ENCODE peak calls at places on chromosome 1, in seven cellular contexts. L is stomach, G is right lobe of liver, C is IMR-90, Q is testis, U is A549, E is heart left ventricle. Z is an unnamed sample.

GRCh38 chr1:12556368-12556930 is 61.6 kb downstream of the DHRS3 start:
- DNase-seq in L (no peak), G (no peak), C (peak; percentile 93), Q (peak; percentile 82), U (peak; percentile 73), E (peak; percentile 77), Z (no peak)

GRCh38 chr1:176567190-176567794 is 104.3 kb downstream of the PAPPA2 start:
- DNase-seq in L (no peak), G (no peak), C (peak; percentile 21), Q (no peak), U (peak; percentile 14), E (no peak), Z (no peak)

GRCh38 chr1:8516793-8517556 is 199.1 kb downstream of the SLC45A1 start:
- DNase-seq in L (no peak), G (no peak), C (peak; percentile 44), Q (no peak), U (no peak), E (no peak), Z (no peak)

GRCh38 chr1:15245593-15246325 is 1.3 kb upstream of the FHAD1 start:
- DNase-seq in L (no peak), G (no peak), C (peak; percentile 44), Q (no peak), U (no peak), E (no peak), Z (no peak)

GRCh38 chr1:33641099-33641830 is 168.8 kb downstream of the ZSCAN20 start:
- DNase-seq in L (no peak), G (no peak), C (peak; percentile 14), Q (no peak), U (peak; percentile 26), E (no peak), Z (no peak)

GRCh38 chr1:22828151-22828817 is 117.6 kb downstream of the EPHB2 start:
- DNase-seq in L (no peak), G (no peak), C (no peak), Q (no peak), U (no peak), E (no peak), Z (no peak)

GRCh38 chr1:68975534-68975933 is 478.7 kb upstream of the DEPDC1 start:
- DNase-seq in L (no peak), G (no peak), C (no peak), Q (no peak), U (no peak), E (no peak), Z (no peak)

GRCh38 chr1:72285074-72285425 is 2.7 kb upstream of the NEGR1 start:
- DNase-seq in L (no peak), G (no peak), C (no peak), Q (no peak), U (no peak), E (no peak), Z (no peak)

GRCh38 chr1:155126494-155127104 is 1.1 kb upstream of the EFNA1 start:
- DNase-seq in L (peak; percentile 63), G (peak; percentile 79), C (peak; percentile 27), Q (peak; percentile 42), U (peak; percentile 74), E (no peak), Z (peak; percentile 46)

GRCh38 chr1:204863730-204864129 is 6.9 kb upstream of the NFASC start:
- DNase-seq in L (no peak), G (no peak), C (no peak), Q (no peak), U (no peak), E (no peak), Z (no peak)

GRCh38 chr1:32972814-32973428 is 8.3 kb upstream of the RNF19B start:
- DNase-seq in L (peak; percentile 70), G (peak; percentile 63), C (peak; percentile 45), Q (peak; percentile 57), U (no peak), E (peak; percentile 48), Z (peak; percentile 67)

GRCh38 chr1:97913506-97913905 is 7.3 kb downstream of the DPYD start:
- DNase-seq in L (no peak), G (no peak), C (no peak), Q (no peak), U (no peak), E (no peak), Z (no peak)

GRCh38 chr1:25343872-25344271 is 5.7 kb downstream of the TMEM50A start:
- DNase-seq in L (no peak), G (no peak), C (peak; percentile 89), Q (no peak), U (no peak), E (no peak), Z (no peak)

GRCh38 chr1:201892211-201892610 is 3.5 kb downstream of the SHISA4 start:
- DNase-seq in L (no peak), G (no peak), C (no peak), Q (no peak), U (no peak), E (no peak), Z (no peak)

GRCh38 chr1:202692959-202693555 is 17.2 kb downstream of the SYT2 start:
- DNase-seq in L (peak; percentile 66), G (peak; percentile 51), C (peak; percentile 71), Q (peak; percentile 81), U (peak; percentile 53), E (peak; percentile 73), Z (peak; percentile 69)

GRCh38 chr1:208217774-208218173 is 26.4 kb downstream of the PLXNA2 start:
- DNase-seq in L (no peak), G (no peak), C (no peak), Q (peak; percentile 37), U (no peak), E (no peak), Z (no peak)

GRCh38 chr1:208216806-208217205 is 27.4 kb downstream of the PLXNA2 start:
- DNase-seq in L (no peak), G (no peak), C (no peak), Q (no peak), U (no peak), E (no peak), Z (no peak)

GRCh38 chr1:208215393-208215792 is 28.8 kb downstream of the PLXNA2 start:
- DNase-seq in L (no peak), G (no peak), C (no peak), Q (no peak), U (no peak), E (no peak), Z (no peak)

GRCh38 chr1:208213786-208214185 is 30.4 kb downstream of the PLXNA2 start:
- DNase-seq in L (no peak), G (no peak), C (no peak), Q (no peak), U (no peak), E (no peak), Z (no peak)

DNA sequence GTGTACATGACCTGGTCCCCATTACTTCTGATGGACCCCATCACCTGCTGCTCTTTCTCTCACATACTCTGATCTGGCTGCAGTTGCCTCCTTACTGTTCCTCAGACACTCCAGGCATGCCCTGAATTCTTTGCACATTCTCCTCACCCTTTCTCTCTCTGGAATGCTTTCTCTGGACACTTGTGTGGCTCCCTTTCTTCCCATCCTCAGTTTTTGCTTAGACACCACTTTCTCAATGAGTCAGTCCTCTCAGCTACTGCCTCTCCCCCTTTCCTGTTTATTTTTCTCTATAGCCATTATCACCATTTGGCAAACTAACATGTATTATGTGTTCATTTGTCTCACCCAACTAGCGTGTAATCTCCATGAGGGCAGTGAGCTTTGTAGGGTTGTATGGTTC is 28.1 kb downstream of the PLXNA2 start:
- DNase-seq in L (no peak), G (no peak), C (peak; percentile 75), Q (no peak), U (no peak), E (no peak), Z (no peak)
- H3K4me1 ChIP-seq in L (peaks cover 46% of the 10 kb centered on the region), G (no peaks in the 10 kb centered on the region), C (peaks cover 31% of the 10 kb centered on the region), Q (peaks cover 15% of the 10 kb centered on the region), U (peaks cover 16% of the 10 kb centered on the region), E (peaks cover 81% of the 10 kb centered on the region), Z (peaks cover 38% of the 10 kb centered on the region)

DNA sequence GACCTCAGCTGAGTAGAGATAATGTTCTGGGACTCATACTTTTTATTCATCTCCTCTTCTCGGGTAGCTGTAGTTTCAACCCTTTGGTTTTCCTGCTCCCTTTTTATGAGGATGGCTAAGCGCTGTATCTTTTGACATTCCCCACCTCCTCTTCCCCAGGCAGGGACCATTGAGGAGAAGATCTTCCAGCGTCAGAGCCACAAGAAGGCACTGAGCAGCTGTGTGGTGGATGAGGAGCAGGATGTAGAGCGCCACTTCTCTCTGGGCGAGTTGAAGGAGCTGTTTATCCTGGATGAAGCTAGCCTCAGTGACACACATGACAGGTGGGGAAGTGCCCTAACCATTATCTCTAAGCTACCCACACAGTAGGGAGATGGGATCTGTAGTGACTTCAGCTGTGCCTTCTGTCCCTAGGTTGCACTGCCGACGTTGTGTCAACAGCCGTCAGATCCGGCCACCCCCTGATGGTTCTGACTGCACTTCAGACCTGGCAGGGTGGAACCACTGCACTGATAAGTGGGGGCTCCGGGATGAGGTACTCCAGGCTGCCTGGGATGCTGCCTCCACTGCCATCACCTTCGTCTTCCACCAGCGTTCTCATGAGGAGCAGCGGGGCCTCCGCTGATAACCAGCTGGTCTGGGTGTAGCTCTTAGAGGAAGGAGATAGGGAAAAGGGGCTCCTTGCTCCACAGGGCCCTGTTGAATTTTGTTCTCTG is 25.6 kb downstream of the LRRC41 start:
- DNase-seq in L (no peak), G (no peak), C (no peak), Q (no peak), U (no peak), E (no peak), Z (no peak)
- TF ChIP-seq POLR2A in L (no peak), G (no peak), C (no peak), Q (no peak), U (no peak), E (no peak), Z (no peak)

DNA sequence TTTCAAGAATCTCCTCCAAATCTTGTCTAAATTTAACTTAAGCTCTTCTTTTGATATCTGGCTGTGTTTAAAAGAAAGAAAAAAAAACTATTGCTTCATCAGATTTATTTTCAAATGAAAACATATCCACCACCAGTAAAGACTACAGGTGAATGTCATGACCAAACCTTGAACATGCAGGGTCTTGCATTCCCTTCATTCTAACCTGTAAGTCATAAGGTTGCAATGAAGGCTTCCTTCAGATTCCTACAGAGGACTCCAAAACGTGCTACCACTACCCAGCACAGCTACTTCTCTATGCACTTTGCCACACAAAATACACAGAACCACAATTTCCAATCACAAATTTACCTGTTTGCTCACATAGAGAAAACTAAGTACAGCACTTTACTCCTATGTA is 26.3 kb downstream of the FRRS1 start:
- DNase-seq in L (no peak), G (no peak), C (no peak), Q (no peak), U (no peak), E (no peak), Z (no peak)
- H3K4me3 ChIP-seq in L (no peak overlapping the region), G (no peak overlapping the region), C (no peak overlapping the region), Q (no peak overlapping the region), U (no peak overlapping the region), E (no peak overlapping the region), Z (no peak overlapping the region)

DNA sequence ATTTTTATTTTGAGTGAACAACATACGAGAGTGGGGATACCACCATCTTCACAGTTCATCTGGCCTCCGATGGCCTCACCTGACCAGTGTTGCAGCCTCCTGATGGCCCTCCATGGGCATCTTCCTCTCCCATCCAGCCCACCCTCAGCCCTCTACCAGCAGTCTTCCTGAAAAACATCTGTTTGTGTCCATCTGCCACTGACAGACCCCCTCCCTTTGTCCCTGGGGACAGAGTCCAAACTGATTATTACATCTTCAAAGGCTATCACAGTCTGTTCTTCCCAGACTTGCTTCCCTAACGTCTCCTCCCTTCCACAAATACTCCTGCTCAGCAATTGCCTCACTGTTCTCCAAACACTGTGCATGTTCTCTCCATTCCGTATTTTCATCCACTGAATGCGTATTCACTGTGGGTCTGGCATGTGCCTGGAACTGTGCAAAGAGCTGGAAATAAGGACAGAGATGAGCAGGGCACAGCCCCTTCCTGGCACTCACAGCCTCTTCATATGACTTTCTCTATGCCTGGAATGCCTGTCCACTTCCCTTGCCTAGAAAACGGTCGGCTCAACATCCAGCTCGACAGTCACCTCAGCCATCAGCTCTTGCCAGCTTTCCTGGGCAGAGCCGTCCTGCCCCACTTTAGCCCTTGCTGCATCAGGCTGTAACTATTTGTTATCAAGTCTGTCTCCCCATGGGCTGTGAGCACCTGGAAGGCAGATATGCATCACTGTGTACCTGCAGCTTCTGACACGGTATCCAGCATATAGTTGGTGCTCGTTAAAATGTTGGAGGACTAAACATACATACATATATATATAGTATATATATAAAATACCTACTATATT is 8.3 kb upstream of the ATF3 start:
- DNase-seq in L (no peak), G (no peak), C (no peak), Q (no peak), U (no peak), E (no peak), Z (no peak)
- H3K4me1 ChIP-seq in L (peaks cover 12% of the 10 kb centered on the region), G (no peaks in the 10 kb centered on the region), C (peaks cover 6% of the 10 kb centered on the region), Q (peaks cover 5% of the 10 kb centered on the region), U (peaks cover 27% of the 10 kb centered on the region), E (no peaks in the 10 kb centered on the region), Z (peaks cover 6% of the 10 kb centered on the region)

Z was measured in body of pancreas.